ENCODE peak calls at places on chromosomes 3 and 15, in eight cellular contexts. One of them, this sample, is unnamed.

GRCh38 chr3:81666502-81667121 is 94.8 kb downstream of the GBE1 start:
- DNase-seq in right atrium auricular region: no peak
- DNase-seq in GM12865: peak
- DNase-seq in body of pancreas: no peak
- DNase-seq in stomach: no peak
- DNase-seq in mucosa of descending colon: no peak
- DNase-seq in colonic mucosa: no peak
- DNase-seq in thoracic aorta: no peak
- DNase-seq in this sample: peak

GRCh38 chr3:4398120-4398740 is 68.8 kb downstream of the SUMF1 start:
- DNase-seq in GM12865: no peak
- DNase-seq in thoracic aorta: no peak
- DNase-seq in stomach: no peak
- DNase-seq in colonic mucosa: no peak
- DNase-seq in right atrium auricular region: no peak
- DNase-seq in body of pancreas: no peak
- DNase-seq in mucosa of descending colon: no peak
- DNase-seq in this sample: no peak

GRCh38 chr3:164451083-164451910 is 627.0 kb downstream of the SI start:
- DNase-seq in mucosa of descending colon: no peak
- DNase-seq in right atrium auricular region: peak
- DNase-seq in thoracic aorta: no peak
- DNase-seq in colonic mucosa: no peak
- DNase-seq in GM12865: no peak
- DNase-seq in body of pancreas: no peak
- DNase-seq in stomach: no peak
- DNase-seq in this sample: no peak

GRCh38 chr3:66441124-66441523 is 59.7 kb downstream of the LRIG1 start:
- DNase-seq in GM12865: no peak
- DNase-seq in body of pancreas: no peak
- DNase-seq in thoracic aorta: no peak
- DNase-seq in right atrium auricular region: no peak
- DNase-seq in stomach: no peak
- DNase-seq in mucosa of descending colon: no peak
- DNase-seq in colonic mucosa: no peak
- DNase-seq in this sample: peak

GRCh38 chr3:29764603-29765254 is 483.9 kb downstream of the RBMS3 start:
- DNase-seq in GM12865: peak
- DNase-seq in mucosa of descending colon: no peak
- DNase-seq in body of pancreas: peak
- DNase-seq in thoracic aorta: no peak
- DNase-seq in colonic mucosa: no peak
- DNase-seq in stomach: no peak
- DNase-seq in right atrium auricular region: no peak
- DNase-seq in this sample: peak

GRCh38 chr3:14122301-14122700 is 2.4 kb downstream of the CHCHD4 start:
- DNase-seq in mucosa of descending colon: no peak
- DNase-seq in thoracic aorta: no peak
- DNase-seq in body of pancreas: no peak
- DNase-seq in stomach: no peak
- DNase-seq in GM12865: no peak
- DNase-seq in colonic mucosa: no peak
- DNase-seq in right atrium auricular region: no peak
- DNase-seq in this sample: peak

GRCh38 chr3:172749201-172749965 is 1.1 kb upstream of the ECT2 start:
- DNase-seq in colonic mucosa: peak
- DNase-seq in stomach: peak
- DNase-seq in right atrium auricular region: peak
- DNase-seq in mucosa of descending colon: no peak
- DNase-seq in GM12865: no peak
- DNase-seq in thoracic aorta: peak
- DNase-seq in body of pancreas: peak
- DNase-seq in this sample: peak

GRCh38 chr3:53147161-53147902 is 13.7 kb upstream of the PRKCD start:
- DNase-seq in thoracic aorta: no peak
- DNase-seq in GM12865: no peak
- DNase-seq in right atrium auricular region: no peak
- DNase-seq in body of pancreas: no peak
- DNase-seq in colonic mucosa: no peak
- DNase-seq in mucosa of descending colon: peak
- DNase-seq in stomach: peak
- DNase-seq in this sample: no peak

GRCh38 chr3:61080737-61081445 is 170.4 kb downstream of the FHIT start:
- DNase-seq in GM12865: no peak
- DNase-seq in stomach: no peak
- DNase-seq in colonic mucosa: no peak
- DNase-seq in thoracic aorta: no peak
- DNase-seq in right atrium auricular region: no peak
- DNase-seq in mucosa of descending colon: no peak
- DNase-seq in body of pancreas: no peak
- DNase-seq in this sample: peak

GRCh38 chr3:50246517-50246954 is 10.5 kb downstream of the GNAI2 start:
- DNase-seq in mucosa of descending colon: peak
- DNase-seq in GM12865: peak
- DNase-seq in body of pancreas: no peak
- DNase-seq in stomach: no peak
- DNase-seq in right atrium auricular region: no peak
- DNase-seq in thoracic aorta: no peak
- DNase-seq in colonic mucosa: peak
- DNase-seq in this sample: peak

GRCh38 chr3:148146947-148147346 is 550.8 kb upstream of the AGTR1 start:
- DNase-seq in right atrium auricular region: no peak
- DNase-seq in thoracic aorta: no peak
- DNase-seq in mucosa of descending colon: no peak
- DNase-seq in stomach: no peak
- DNase-seq in GM12865: no peak
- DNase-seq in body of pancreas: no peak
- DNase-seq in colonic mucosa: no peak
- DNase-seq in this sample: peak

GRCh38 chr15:77649610-77650009 is 16.9 kb upstream of the LINGO1 start:
- DNase-seq in colonic mucosa: no peak
- DNase-seq in body of pancreas: no peak
- DNase-seq in GM12865: no peak
- DNase-seq in right atrium auricular region: no peak
- DNase-seq in stomach: no peak
- DNase-seq in mucosa of descending colon: no peak
- DNase-seq in thoracic aorta: no peak
- DNase-seq in this sample: no peak

GRCh38 chr15:77649019-77649418 is 16.3 kb upstream of the LINGO1 start:
- DNase-seq in body of pancreas: no peak
- DNase-seq in GM12865: no peak
- DNase-seq in stomach: no peak
- DNase-seq in mucosa of descending colon: no peak
- DNase-seq in thoracic aorta: no peak
- DNase-seq in colonic mucosa: no peak
- DNase-seq in right atrium auricular region: no peak
- DNase-seq in this sample: no peak

GRCh38 chr15:77653832-77654480 is 21.2 kb upstream of the LINGO1 start:
- DNase-seq in GM12865: no peak
- DNase-seq in thoracic aorta: no peak
- DNase-seq in body of pancreas: no peak
- DNase-seq in right atrium auricular region: no peak
- DNase-seq in colonic mucosa: no peak
- DNase-seq in stomach: no peak
- DNase-seq in mucosa of descending colon: no peak
- DNase-seq in this sample: no peak

GRCh38 chr15:77647961-77648360 is 15.2 kb upstream of the LINGO1 start:
- DNase-seq in body of pancreas: no peak
- DNase-seq in thoracic aorta: no peak
- DNase-seq in right atrium auricular region: no peak
- DNase-seq in colonic mucosa: no peak
- DNase-seq in mucosa of descending colon: no peak
- DNase-seq in GM12865: no peak
- DNase-seq in stomach: no peak
- DNase-seq in this sample: no peak

GRCh38 chr15:77650285-77650684 is 17.6 kb upstream of the LINGO1 start:
- DNase-seq in colonic mucosa: no peak
- DNase-seq in GM12865: no peak
- DNase-seq in right atrium auricular region: no peak
- DNase-seq in thoracic aorta: no peak
- DNase-seq in stomach: no peak
- DNase-seq in mucosa of descending colon: no peak
- DNase-seq in body of pancreas: no peak
- DNase-seq in this sample: no peak
- TF ChIP-seq CTCF in colonic mucosa: no peak
- TF ChIP-seq CTCF in GM12865: peak
- TF ChIP-seq CTCF in right atrium auricular region: peak
- TF ChIP-seq CTCF in thoracic aorta: no peak
- TF ChIP-seq CTCF in stomach: no peak
- TF ChIP-seq CTCF in mucosa of descending colon: no peak
- TF ChIP-seq CTCF in body of pancreas: no peak
- TF ChIP-seq CTCF in this sample: no peak

GRCh38 chr3:45024601-45025262 is 1.4 kb upstream of the CLEC3B start:
- DNase-seq in thoracic aorta: no peak
- DNase-seq in colonic mucosa: no peak
- DNase-seq in GM12865: no peak
- DNase-seq in body of pancreas: no peak
- DNase-seq in mucosa of descending colon: no peak
- DNase-seq in right atrium auricular region: no peak
- DNase-seq in stomach: no peak
- DNase-seq in this sample: no peak

GRCh38 chr3:45029216-45029615 is 3.1 kb downstream of the CLEC3B start:
- DNase-seq in thoracic aorta: no peak
- DNase-seq in colonic mucosa: no peak
- DNase-seq in stomach: no peak
- DNase-seq in mucosa of descending colon: no peak
- DNase-seq in right atrium auricular region: no peak
- DNase-seq in GM12865: no peak
- DNase-seq in body of pancreas: no peak
- DNase-seq in this sample: peak

GRCh38 chr3:45027406-45027805 is 1.3 kb downstream of the CLEC3B start:
- DNase-seq in GM12865: no peak
- DNase-seq in colonic mucosa: no peak
- DNase-seq in body of pancreas: no peak
- DNase-seq in thoracic aorta: no peak
- DNase-seq in mucosa of descending colon: no peak
- DNase-seq in stomach: no peak
- DNase-seq in right atrium auricular region: no peak
- DNase-seq in this sample: no peak

GRCh38 chr3:45026038-45026437 is at the start of gene CLEC3B:
- DNase-seq in mucosa of descending colon: peak
- DNase-seq in thoracic aorta: no peak
- DNase-seq in GM12865: no peak
- DNase-seq in colonic mucosa: peak
- DNase-seq in stomach: no peak
- DNase-seq in right atrium auricular region: peak
- DNase-seq in body of pancreas: peak
- DNase-seq in this sample: no peak

GRCh38 chr3:45026957-45027356 is 854 bp downstream of the CLEC3B start:
- DNase-seq in stomach: no peak
- DNase-seq in GM12865: no peak
- DNase-seq in colonic mucosa: peak
- DNase-seq in thoracic aorta: peak
- DNase-seq in body of pancreas: peak
- DNase-seq in right atrium auricular region: peak
- DNase-seq in mucosa of descending colon: peak
- DNase-seq in this sample: peak
- H3K4me3 ChIP-seq in stomach: peak
- H3K4me3 ChIP-seq in GM12865: no peak
- H3K4me3 ChIP-seq in colonic mucosa: no peak
- H3K4me3 ChIP-seq in thoracic aorta: peak
- H3K4me3 ChIP-seq in body of pancreas: no peak
- H3K4me3 ChIP-seq in right atrium auricular region: peak
- H3K4me3 ChIP-seq in mucosa of descending colon: no peak
- H3K4me3 ChIP-seq in this sample: no peak

GRCh38 chr3:52052831-52053306 is 3.5 kb downstream of the DUSP7 start:
- DNase-seq in mucosa of descending colon: peak
- DNase-seq in GM12865: peak
- DNase-seq in body of pancreas: peak
- DNase-seq in thoracic aorta: peak
- DNase-seq in stomach: peak
- DNase-seq in right atrium auricular region: peak
- DNase-seq in colonic mucosa: peak
- DNase-seq in this sample: peak
- TF ChIP-seq CTCF in mucosa of descending colon: no peak
- TF ChIP-seq CTCF in GM12865: no peak
- TF ChIP-seq CTCF in body of pancreas: peak
- TF ChIP-seq CTCF in thoracic aorta: peak
- TF ChIP-seq CTCF in stomach: no peak
- TF ChIP-seq CTCF in right atrium auricular region: peak
- TF ChIP-seq CTCF in colonic mucosa: no peak
- TF ChIP-seq CTCF in this sample: peak

GRCh38 chr3:159148466-159148865 is 346.6 kb downstream of the MFSD1 start:
- DNase-seq in right atrium auricular region: no peak
- DNase-seq in stomach: no peak
- DNase-seq in mucosa of descending colon: no peak
- DNase-seq in thoracic aorta: no peak
- DNase-seq in colonic mucosa: no peak
- DNase-seq in GM12865: no peak
- DNase-seq in body of pancreas: no peak
- DNase-seq in this sample: no peak
- H3K4me3 ChIP-seq in right atrium auricular region: no peak
- H3K4me3 ChIP-seq in stomach: no peak
- H3K4me3 ChIP-seq in mucosa of descending colon: no peak
- H3K4me3 ChIP-seq in thoracic aorta: no peak
- H3K4me3 ChIP-seq in colonic mucosa: no peak
- H3K4me3 ChIP-seq in GM12865: no peak
- H3K4me3 ChIP-seq in body of pancreas: no peak
- H3K4me3 ChIP-seq in this sample: no peak

DNA sequence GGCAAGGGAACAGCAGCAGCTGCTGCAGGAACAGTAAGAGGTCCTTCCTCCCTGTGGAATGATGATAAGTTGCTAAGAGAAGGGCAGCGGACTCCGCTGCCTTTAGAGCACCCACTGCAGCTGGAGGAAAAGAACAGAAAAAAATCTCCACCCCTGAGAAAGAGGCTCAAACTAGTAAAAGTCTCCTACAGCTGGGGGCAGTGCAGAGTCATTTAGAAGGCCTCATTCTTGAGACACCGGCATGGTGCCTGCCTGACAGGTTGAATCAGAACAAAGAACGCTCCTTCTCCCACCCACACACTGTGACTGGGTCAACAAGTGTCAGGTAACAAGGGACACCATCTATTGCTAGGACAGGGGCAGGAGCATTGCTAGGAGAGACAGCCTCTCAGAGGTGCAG is 188.4 kb downstream of the ABHD5 start:
- DNase-seq in colonic mucosa: no peak
- DNase-seq in right atrium auricular region: no peak
- DNase-seq in GM12865: peak
- DNase-seq in stomach: peak
- DNase-seq in thoracic aorta: no peak
- DNase-seq in mucosa of descending colon: no peak
- DNase-seq in body of pancreas: no peak
- DNase-seq in this sample: peak
- TF ChIP-seq CTCF in colonic mucosa: no peak
- TF ChIP-seq CTCF in right atrium auricular region: peak
- TF ChIP-seq CTCF in GM12865: peak
- TF ChIP-seq CTCF in stomach: no peak
- TF ChIP-seq CTCF in thoracic aorta: no peak
- TF ChIP-seq CTCF in mucosa of descending colon: no peak
- TF ChIP-seq CTCF in body of pancreas: peak
- TF ChIP-seq CTCF in this sample: peak

GRCh38 chr15:81284256-81285031 is 39.5 kb downstream of the STARD5 start:
- DNase-seq in GM12865: peak
- DNase-seq in mucosa of descending colon: no peak
- DNase-seq in body of pancreas: no peak
- DNase-seq in stomach: no peak
- DNase-seq in thoracic aorta: no peak
- DNase-seq in colonic mucosa: no peak
- DNase-seq in right atrium auricular region: no peak
- DNase-seq in this sample: no peak
- H3K4me3 ChIP-seq in GM12865: no peak
- H3K4me3 ChIP-seq in mucosa of descending colon: no peak
- H3K4me3 ChIP-seq in body of pancreas: no peak
- H3K4me3 ChIP-seq in stomach: no peak
- H3K4me3 ChIP-seq in thoracic aorta: no peak
- H3K4me3 ChIP-seq in colonic mucosa: no peak
- H3K4me3 ChIP-seq in right atrium auricular region: no peak
- H3K4me3 ChIP-seq in this sample: no peak